ENCODE peak calls at places on chromosomes 3 and 15, in seven cellular contexts. V is cardiac fibroblast; O is pancreas; B is stimulated activated CD4-positive, alpha-beta T cell treated with anti-CD3 and anti-CD28 coated beads, Interleukin-4, amount 100 ng/mL, for 1 hour; J is heart right ventricle; F is fibroblast of the conjunctiva; S is adipocyte. K is an unnamed sample.

GRCh38 chr3:55243686-55244085 is 243.4 kb downstream of the WNT5A start:
- DNase-seq in S (no peak), J (no peak), B (no peak), V (no peak), F (no peak), O (no peak), K (no peak)

GRCh38 chr15:76898102-76898501 is 7.0 kb downstream of the SCAPER start:
- DNase-seq in S (no peak), F (no peak), J (no peak), V (no peak), B (no peak), O (no peak), K (no peak)

GRCh38 chr15:85073556-85074194 is 92.0 kb downstream of the PDE8A start:
- DNase-seq in B (no peak), F (no peak), O (no peak), V (peak), J (no peak), S (no peak), K (no peak)

GRCh38 chr3:107085261-107085660 is 292.0 kb upstream of the CCDC54 start:
- DNase-seq in B (no peak), O (no peak), S (no peak), F (no peak), J (no peak), V (peak), K (no peak)

GRCh38 chr3:134317106-134317947 is 56.9 kb downstream of the AMOTL2 start:
- DNase-seq in F (no peak), S (peak), V (peak), O (no peak), B (no peak), J (no peak), K (no peak)

GRCh38 chr3:34675383-34676120 is 877.1 kb downstream of the PDCD6IP start:
- DNase-seq in F (no peak), J (no peak), B (no peak), V (peak), S (peak), O (no peak), K (no peak)

GRCh38 chr3:180996415-180996932 is 6.9 kb upstream of the DNAJC19 start:
- DNase-seq in J (no peak), F (no peak), O (no peak), S (no peak), B (no peak), V (no peak), K (no peak)

GRCh38 chr3:184781801-184782200 is 30.2 kb upstream of the VPS8 start:
- DNase-seq in F (no peak), B (no peak), J (no peak), O (no peak), S (peak), V (no peak), K (no peak)

GRCh38 chr15:88465633-88466219 is 1.5 kb downstream of the MRPL46 start:
- DNase-seq in V (peak), J (no peak), B (no peak), O (no peak), S (peak), F (peak), K (peak)

GRCh38 chr3:144843099-144843498 is 871.5 kb downstream of the DIPK2A start:
- DNase-seq in O (no peak), V (no peak), J (no peak), B (no peak), F (no peak), S (peak), K (no peak)

GRCh38 chr3:102180291-102180931 is 254.4 kb upstream of the ZPLD1 start:
- DNase-seq in B (no peak), V (peak), O (no peak), F (peak), S (peak), J (no peak), K (peak)

GRCh38 chr15:83111149-83111548 is 3.7 kb downstream of the TM6SF1 start:
- DNase-seq in F (no peak), O (no peak), V (no peak), J (no peak), B (no peak), S (no peak), K (no peak)

GRCh38 chr3:183844606-183845005 is 19.2 kb upstream of the MAP6D1 start:
- DNase-seq in F (peak), J (no peak), V (peak), B (no peak), O (no peak), S (peak), K (peak)